ENCODE peak calls at places on chromosomes 13 and 19, in five cellular contexts. One of them, this sample, is unnamed.

GRCh38 chr19:54209748-54210494 is 9.3 kb downstream of the RPS9 start:
- DNase-seq in Panc1: peak; percentile 96
- DNase-seq in heart left ventricle: peak; percentile 91
- DNase-seq in PC-9: peak; percentile 95
- DNase-seq in breast epithelium: peak; percentile 76
- DNase-seq in this sample: no peak

GRCh38 chr13:19927117-19927734 is 31.3 kb upstream of the ZMYM2 start:
- DNase-seq in breast epithelium: no peak
- DNase-seq in heart left ventricle: no peak
- DNase-seq in Panc1: peak; percentile 27
- DNase-seq in PC-9: no peak
- DNase-seq in this sample: no peak

GRCh38 chr13:107764012-107764411 is 451.3 kb downstream of the LIG4 start:
- DNase-seq in Panc1: no peak
- DNase-seq in PC-9: no peak
- DNase-seq in heart left ventricle: no peak
- DNase-seq in breast epithelium: no peak
- DNase-seq in this sample: no peak

GRCh38 chr13:111267205-111267604 is 53.2 kb upstream of the TEX29 start:
- DNase-seq in Panc1: no peak
- DNase-seq in heart left ventricle: no peak
- DNase-seq in breast epithelium: no peak
- DNase-seq in PC-9: no peak
- DNase-seq in this sample: no peak

GRCh38 chr19:10567696-10568443 is 909 bp downstream of the CDKN2D start:
- DNase-seq in PC-9: no peak
- DNase-seq in heart left ventricle: no peak
- DNase-seq in breast epithelium: no peak
- DNase-seq in Panc1: no peak
- DNase-seq in this sample: no peak

GRCh38 chr13:99351772-99352171 is 44.6 kb upstream of the GPR183 start:
- DNase-seq in breast epithelium: no peak
- DNase-seq in Panc1: no peak
- DNase-seq in PC-9: no peak
- DNase-seq in heart left ventricle: no peak
- DNase-seq in this sample: no peak

GRCh38 chr13:49315036-49315565 is 67.4 kb downstream of the CDADC1 start:
- DNase-seq in heart left ventricle: no peak
- DNase-seq in Panc1: no peak
- DNase-seq in breast epithelium: no peak
- DNase-seq in PC-9: no peak
- DNase-seq in this sample: peak; percentile 44

GRCh38 chr13:44438234-44438579 is 64.6 kb downstream of the SERP2 start:
- DNase-seq in heart left ventricle: no peak
- DNase-seq in PC-9: no peak
- DNase-seq in Panc1: no peak
- DNase-seq in breast epithelium: no peak
- DNase-seq in this sample: no peak

GRCh38 chr19:17322854-17323253 is 11.8 kb downstream of the ANO8 start:
- DNase-seq in Panc1: no peak
- DNase-seq in PC-9: no peak
- DNase-seq in heart left ventricle: no peak
- DNase-seq in breast epithelium: no peak
- DNase-seq in this sample: no peak

GRCh38 chr19:44847144-44848035 is 1.3 kb downstream of the NECTIN2 start:
- DNase-seq in PC-9: peak; percentile 80
- DNase-seq in Panc1: no peak
- DNase-seq in breast epithelium: peak; percentile 88
- DNase-seq in heart left ventricle: peak; percentile 78
- DNase-seq in this sample: no peak

DNA sequence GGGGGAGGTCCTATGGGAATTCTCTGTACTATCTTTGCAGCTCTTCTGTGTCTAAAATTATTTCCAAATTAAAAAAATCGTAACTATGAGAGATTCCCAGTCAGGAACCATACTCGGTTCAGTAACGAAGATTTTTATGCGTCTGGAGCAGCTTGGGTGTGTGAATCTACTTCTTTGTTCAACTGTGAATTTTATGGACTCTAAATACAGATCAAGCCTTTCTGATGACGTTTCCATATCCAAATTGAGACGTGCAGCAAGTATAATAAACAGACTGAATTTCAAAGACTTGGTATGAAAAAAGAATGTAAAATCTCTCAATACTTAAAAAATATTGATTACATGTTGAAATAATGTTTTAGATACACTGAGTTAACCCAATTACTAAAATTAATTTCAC is 30.9 kb downstream of the MLLT1 start:
- DNase-seq in Panc1: no peak
- DNase-seq in PC-9: no peak
- DNase-seq in breast epithelium: no peak
- DNase-seq in heart left ventricle: no peak
- DNase-seq in this sample: no peak
- H3K27ac ChIP-seq in Panc1: no peak overlapping the region
- H3K27ac ChIP-seq in PC-9: no peak overlapping the region
- H3K27ac ChIP-seq in breast epithelium: no peak overlapping the region
- H3K27ac ChIP-seq in heart left ventricle: peak overlapping the region; percentile 31
- H3K27ac ChIP-seq in this sample: no peak overlapping the region

DNA sequence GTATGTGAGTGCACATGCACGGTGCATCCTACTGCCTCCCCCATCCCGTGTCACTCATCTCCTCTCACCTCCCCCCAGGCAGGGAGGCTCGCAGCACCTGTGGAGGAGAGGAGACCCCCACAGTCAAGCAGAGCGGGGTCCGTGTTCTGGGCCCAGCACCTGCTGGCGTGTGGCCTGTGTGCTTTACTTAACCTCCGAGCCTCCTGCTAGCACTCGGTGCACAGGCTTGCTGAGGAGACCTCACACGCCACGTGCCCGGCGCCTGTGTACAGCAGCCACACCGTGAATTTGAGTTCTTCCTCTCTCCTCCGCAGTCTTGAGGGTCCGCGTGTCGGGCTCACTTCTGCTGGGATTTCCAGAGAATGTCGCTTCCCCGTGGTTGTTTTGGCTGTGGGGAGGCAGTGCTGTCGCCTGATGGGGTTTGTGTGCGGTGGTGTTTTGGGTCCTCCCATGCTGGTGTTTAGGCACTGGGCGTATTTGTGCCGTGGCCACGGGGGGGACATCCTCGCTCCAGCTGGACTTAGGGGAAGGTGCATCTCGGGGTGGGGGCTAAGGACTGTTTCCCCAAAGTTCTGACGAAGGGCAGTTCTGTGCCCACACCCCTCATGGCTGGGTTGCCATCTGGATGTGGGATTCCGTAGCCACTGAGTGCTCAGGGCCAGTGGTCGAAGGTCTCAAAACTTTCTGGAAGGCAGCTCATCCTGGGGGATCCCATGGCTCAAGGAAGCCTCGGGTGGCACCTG is 34.8 kb upstream of the TMEM255B start:
- DNase-seq in heart left ventricle: no peak
- DNase-seq in breast epithelium: no peak
- DNase-seq in PC-9: no peak
- DNase-seq in Panc1: no peak
- DNase-seq in this sample: no peak
- H3K4me3 ChIP-seq in heart left ventricle: peak overlapping the region; percentile 53
- H3K4me3 ChIP-seq in breast epithelium: peak overlapping the region; percentile 68
- H3K4me3 ChIP-seq in PC-9: peak overlapping the region; percentile 47
- H3K4me3 ChIP-seq in Panc1: peak overlapping the region; percentile 51
- H3K4me3 ChIP-seq in this sample: peak overlapping the region; percentile 51

DNA sequence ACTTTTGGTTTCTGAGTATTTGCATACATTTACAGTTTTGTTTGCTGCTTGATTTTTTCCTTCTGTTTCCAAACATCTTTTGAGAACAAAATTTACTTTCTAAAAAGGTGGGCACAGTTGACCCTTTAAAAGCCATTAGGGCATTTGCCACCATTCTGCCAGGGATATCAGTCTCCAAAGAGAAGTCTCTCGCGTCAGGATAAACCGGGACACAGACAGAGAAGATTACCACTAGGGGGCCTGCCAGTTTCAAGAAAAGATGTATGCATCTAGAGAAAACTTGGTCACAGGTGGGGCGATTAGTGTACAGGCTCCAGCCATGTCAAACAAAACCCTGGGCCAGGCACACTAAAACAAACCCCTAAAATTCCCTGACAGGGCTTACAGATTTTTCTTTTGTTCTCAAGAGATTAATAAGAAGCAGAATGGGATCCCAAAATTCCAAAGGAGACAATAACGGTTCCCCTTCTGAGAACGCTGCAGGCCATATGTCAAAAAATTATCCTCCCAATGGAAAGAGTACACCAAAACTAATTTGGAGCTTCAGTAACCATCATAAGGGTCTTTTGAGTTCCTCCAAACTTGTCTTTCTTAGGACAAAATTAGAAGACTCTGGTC is 10.7 kb upstream of the PABPC3 start:
- DNase-seq in heart left ventricle: no peak
- DNase-seq in Panc1: peak; percentile 2
- DNase-seq in PC-9: peak; percentile 10
- DNase-seq in breast epithelium: no peak
- DNase-seq in this sample: no peak
- H3K27ac ChIP-seq in heart left ventricle: no peak overlapping the region
- H3K27ac ChIP-seq in Panc1: no peak overlapping the region
- H3K27ac ChIP-seq in PC-9: no peak overlapping the region
- H3K27ac ChIP-seq in breast epithelium: no peak overlapping the region
- H3K27ac ChIP-seq in this sample: no peak overlapping the region

DNA sequence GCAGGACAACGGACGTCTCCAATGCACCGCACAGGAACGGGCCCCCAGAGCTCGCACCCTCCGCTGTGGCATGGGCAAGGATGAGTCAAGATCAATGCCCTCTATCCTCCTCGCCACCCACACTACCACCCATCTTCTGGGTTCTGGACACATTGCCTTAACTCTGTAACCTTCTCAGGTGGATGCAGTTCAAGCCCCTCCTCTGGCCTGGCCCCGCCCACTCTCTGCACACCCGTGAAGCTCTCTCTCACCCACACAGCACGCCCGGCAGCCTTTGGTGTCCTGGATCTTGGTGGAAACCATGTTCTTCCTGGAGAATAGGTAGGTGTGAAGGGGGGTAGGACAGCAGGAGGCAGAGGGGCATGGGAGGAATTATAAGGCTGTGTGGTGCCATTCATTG is 20.7 kb downstream of the MAP4K1 start:
- DNase-seq in heart left ventricle: no peak
- DNase-seq in PC-9: no peak
- DNase-seq in breast epithelium: no peak
- DNase-seq in Panc1: no peak
- DNase-seq in this sample: peak; percentile 67
- H3K4me3 ChIP-seq in heart left ventricle: no peak overlapping the region
- H3K4me3 ChIP-seq in PC-9: no peak overlapping the region
- H3K4me3 ChIP-seq in breast epithelium: no peak overlapping the region
- H3K4me3 ChIP-seq in Panc1: no peak overlapping the region
- H3K4me3 ChIP-seq in this sample: no peak overlapping the region

GRCh38 chr13:30479590-30480219 is 14.0 kb upstream of the HMGB1 start:
- DNase-seq in PC-9: no peak
- DNase-seq in Panc1: no peak
- DNase-seq in breast epithelium: no peak
- DNase-seq in heart left ventricle: no peak
- DNase-seq in this sample: no peak
- H3K27ac ChIP-seq in PC-9: no peak overlapping the region
- H3K27ac ChIP-seq in Panc1: no peak overlapping the region
- H3K27ac ChIP-seq in breast epithelium: no peak overlapping the region
- H3K27ac ChIP-seq in heart left ventricle: no peak overlapping the region
- H3K27ac ChIP-seq in this sample: no peak overlapping the region

GRCh38 chr13:26998265-26998664 is 173.3 kb downstream of the USP12 start:
- DNase-seq in Panc1: no peak
- DNase-seq in breast epithelium: no peak
- DNase-seq in heart left ventricle: no peak
- DNase-seq in PC-9: no peak
- DNase-seq in this sample: no peak
- H3K4me3 ChIP-seq in Panc1: no peak overlapping the region
- H3K4me3 ChIP-seq in breast epithelium: no peak overlapping the region
- H3K4me3 ChIP-seq in heart left ventricle: no peak overlapping the region
- H3K4me3 ChIP-seq in PC-9: no peak overlapping the region
- H3K4me3 ChIP-seq in this sample: no peak overlapping the region

GRCh38 chr19:29293292-29293691 is 80.3 kb upstream of the UQCRFS1 start:
- DNase-seq in Panc1: no peak
- DNase-seq in PC-9: no peak
- DNase-seq in breast epithelium: no peak
- DNase-seq in heart left ventricle: no peak
- DNase-seq in this sample: no peak

GRCh38 chr19:29290853-29291252 is 77.9 kb upstream of the UQCRFS1 start:
- DNase-seq in Panc1: no peak
- DNase-seq in heart left ventricle: no peak
- DNase-seq in breast epithelium: no peak
- DNase-seq in PC-9: no peak
- DNase-seq in this sample: no peak

GRCh38 chr19:29293736-29294342 is 80.9 kb upstream of the UQCRFS1 start:
- DNase-seq in Panc1: no peak
- DNase-seq in PC-9: no peak
- DNase-seq in breast epithelium: no peak
- DNase-seq in heart left ventricle: no peak
- DNase-seq in this sample: no peak

GRCh38 chr19:29292146-29292545 is 79.2 kb upstream of the UQCRFS1 start:
- DNase-seq in heart left ventricle: no peak
- DNase-seq in PC-9: no peak
- DNase-seq in Panc1: no peak
- DNase-seq in breast epithelium: no peak
- DNase-seq in this sample: no peak

GRCh38 chr19:29292562-29292961 is 79.6 kb upstream of the UQCRFS1 start:
- DNase-seq in Panc1: no peak
- DNase-seq in heart left ventricle: no peak
- DNase-seq in PC-9: no peak
- DNase-seq in breast epithelium: no peak
- DNase-seq in this sample: no peak
- H3K27ac ChIP-seq in Panc1: no peak overlapping the region
- H3K27ac ChIP-seq in heart left ventricle: no peak overlapping the region
- H3K27ac ChIP-seq in PC-9: no peak overlapping the region
- H3K27ac ChIP-seq in breast epithelium: no peak overlapping the region
- H3K27ac ChIP-seq in this sample: no peak overlapping the region

GRCh38 chr19:33130433-33130832 is 1.5 kb upstream of the WDR88 start:
- DNase-seq in Panc1: no peak
- DNase-seq in breast epithelium: no peak
- DNase-seq in PC-9: no peak
- DNase-seq in heart left ventricle: no peak
- DNase-seq in this sample: no peak

GRCh38 chr19:33132021-33132420 is at the start of gene WDR88:
- DNase-seq in breast epithelium: no peak
- DNase-seq in Panc1: no peak
- DNase-seq in heart left ventricle: no peak
- DNase-seq in PC-9: no peak
- DNase-seq in this sample: no peak

GRCh38 chr19:33132425-33132824 is 511 bp downstream of the WDR88 start:
- DNase-seq in Panc1: no peak
- DNase-seq in PC-9: no peak
- DNase-seq in breast epithelium: no peak
- DNase-seq in heart left ventricle: no peak
- DNase-seq in this sample: no peak

GRCh38 chr19:33134571-33135041 is 2.7 kb downstream of the WDR88 start:
- DNase-seq in PC-9: no peak
- DNase-seq in Panc1: no peak
- DNase-seq in heart left ventricle: no peak
- DNase-seq in breast epithelium: no peak
- DNase-seq in this sample: no peak

GRCh38 chr19:33133438-33134031 is 1.6 kb downstream of the WDR88 start:
- DNase-seq in breast epithelium: peak; percentile 55
- DNase-seq in PC-9: no peak
- DNase-seq in Panc1: no peak
- DNase-seq in heart left ventricle: no peak
- DNase-seq in this sample: no peak
- H3K4me3 ChIP-seq in breast epithelium: no peak overlapping the region
- H3K4me3 ChIP-seq in PC-9: no peak overlapping the region
- H3K4me3 ChIP-seq in Panc1: no peak overlapping the region
- H3K4me3 ChIP-seq in heart left ventricle: no peak overlapping the region
- H3K4me3 ChIP-seq in this sample: no peak overlapping the region

This sample was measured in vagina.